ENCODE peak calls at places on chromosomes 1 and 21, in nine cellular contexts. U is GM23248; E is hepatocyte; L is neural progenitor cell; Y is sigmoid colon; Q is left ventricle myocardium inferior; M is ovary; Z is RWPE2; P is CD4-positive, alpha-beta T cell. X is an unnamed sample.

GRCh38 chr1:2468041-2468472 is 8.0 kb upstream of the PLCH2 start:
- DNase-seq in U (peak), E (peak), L (peak), Y (no peak), Q (no peak), M (peak), Z (no peak), P (peak), X (no peak)

GRCh38 chr1:234927968-234928635 is 200.5 kb downstream of the TOMM20 start:
- DNase-seq in U (peak), E (no peak), L (no peak), Y (no peak), Q (no peak), M (no peak), Z (no peak), P (no peak), X (no peak)

GRCh38 chr1:233473549-233474204 is 140.2 kb upstream of the KCNK1 start:
- DNase-seq in U (no peak), E (peak), L (no peak), Y (no peak), Q (no peak), M (no peak), Z (no peak), P (no peak), X (no peak)

GRCh38 chr1:44543064-44543815 is 131.0 kb downstream of the TMEM53 start:
- DNase-seq in U (no peak), E (no peak), L (peak), Y (no peak), Q (no peak), M (no peak), Z (no peak), P (no peak), X (no peak)

GRCh38 chr1:119188926-119189325 is 48.5 kb upstream of the WARS2 start:
- DNase-seq in U (peak), E (no peak), L (no peak), Y (no peak), Q (no peak), M (no peak), Z (no peak), P (no peak), X (no peak)

GRCh38 chr1:19392221-19392620 is 80.1 kb downstream of the SLC66A1 start:
- DNase-seq in U (no peak), E (no peak), L (no peak), Y (no peak), Q (no peak), M (no peak), Z (no peak), P (no peak), X (no peak)

GRCh38 chr1:157040802-157041201 is 4.7 kb downstream of the ARHGEF11 start:
- DNase-seq in U (peak), E (no peak), L (no peak), Y (no peak), Q (no peak), M (no peak), Z (no peak), P (no peak), X (no peak)

GRCh38 chr1:166176416-166176815 is 9.6 kb upstream of the FAM78B start:
- DNase-seq in U (no peak), E (no peak), L (no peak), Y (no peak), Q (no peak), M (no peak), Z (no peak), P (no peak), X (no peak)

GRCh38 chr1:22053018-22053860 is 730 bp downstream of the CDC42 start:
- DNase-seq in U (peak), E (peak), L (peak), Y (peak), Q (peak), M (peak), Z (no peak), P (peak), X (no peak)

GRCh38 chr21:43924421-43925095 is 59.5 kb downstream of the AGPAT3 start:
- DNase-seq in U (no peak), E (peak), L (no peak), Y (no peak), Q (peak), M (no peak), Z (peak), P (no peak), X (no peak)

GRCh38 chr1:29984544-29985375 is 738.6 kb downstream of the MATN1 start:
- DNase-seq in U (no peak), E (peak), L (peak), Y (no peak), Q (no peak), M (no peak), Z (no peak), P (no peak), X (no peak)

GRCh38 chr1:111592389-111593361 is 26.9 kb upstream of the RAP1A start:
- DNase-seq in U (peak), E (peak), L (peak), Y (peak), Q (peak), M (peak), Z (peak), P (peak), X (peak)

GRCh38 chr1:175338447-175339135 is 146.0 kb upstream of the KIAA0040 start:
- DNase-seq in U (peak), E (peak), L (peak), Y (no peak), Q (no peak), M (no peak), Z (no peak), P (peak), X (no peak)

GRCh38 chr1:241932845-241933244 is 24.7 kb upstream of the BECN2 start:
- DNase-seq in U (no peak), E (no peak), L (peak), Y (peak), Q (no peak), M (no peak), Z (no peak), P (no peak), X (no peak)

GRCh38 chr1:203072911-203073310 is 12.9 kb downstream of the MYOG start:
- DNase-seq in U (peak), E (no peak), L (no peak), Y (peak), Q (no peak), M (no peak), Z (no peak), P (no peak), X (no peak)

GRCh38 chr1:84620720-84621313 is 46.6 kb upstream of the CTBS start:
- DNase-seq in U (peak), E (peak), L (peak), Y (peak), Q (peak), M (peak), Z (peak), P (peak), X (peak)

GRCh38 chr1:99177465-99177864 is 86.8 kb upstream of the PLPPR4 start:
- DNase-seq in U (peak), E (no peak), L (no peak), Y (no peak), Q (no peak), M (no peak), Z (no peak), P (no peak), X (no peak)

GRCh38 chr21:36254106-36254941 is 65.7 kb upstream of the MORC3 start:
- DNase-seq in U (no peak), E (no peak), L (peak), Y (no peak), Q (no peak), M (no peak), Z (no peak), P (no peak), X (no peak)

GRCh38 chr1:170729608-170730378 is 65.9 kb downstream of the PRRX1 start:
- DNase-seq in U (peak), E (no peak), L (no peak), Y (no peak), Q (peak), M (no peak), Z (no peak), P (no peak), X (no peak)

GRCh38 chr21:44065428-44065827 is 41.8 kb upstream of the PWP2 start:
- DNase-seq in U (no peak), E (no peak), L (no peak), Y (no peak), Q (no peak), M (no peak), Z (no peak), P (peak), X (no peak)

GRCh38 chr1:216555653-216556052 is 132.4 kb upstream of the USH2A start:
- DNase-seq in U (no peak), E (no peak), L (no peak), Y (no peak), Q (no peak), M (no peak), Z (no peak), P (no peak), X (no peak)

GRCh38 chr1:31828926-31829690 is 13.3 kb upstream of the SPOCD1 start:
- DNase-seq in U (no peak), E (no peak), L (no peak), Y (no peak), Q (no peak), M (no peak), Z (no peak), P (no peak), X (no peak)

GRCh38 chr1:151386002-151386401 is 13.4 kb upstream of the PSMB4 start:
- DNase-seq in U (no peak), E (no peak), L (no peak), Y (no peak), Q (no peak), M (no peak), Z (no peak), P (no peak), X (no peak)

DNA sequence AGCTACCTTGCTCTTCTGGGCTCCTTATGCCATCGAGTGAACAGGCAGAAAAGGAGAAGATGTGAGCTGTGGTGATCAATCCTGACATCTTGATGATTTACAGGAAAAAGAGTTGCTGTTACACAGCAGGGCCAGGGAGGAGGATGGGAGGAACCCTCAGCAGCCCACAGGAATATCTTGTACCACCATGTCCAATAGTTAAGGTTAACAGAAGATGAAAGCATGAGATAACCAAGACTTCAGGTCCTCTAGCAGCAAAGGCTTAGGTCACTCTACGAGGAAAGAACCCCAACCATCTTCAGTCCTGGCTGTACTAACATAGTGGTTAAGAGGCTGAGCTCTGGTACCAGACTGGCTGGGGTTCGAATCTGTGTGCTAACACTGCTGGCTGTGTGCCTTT is 12.1 kb upstream of the SELENBP1 start:
- DNase-seq in U (no peak), E (no peak), L (no peak), Y (peak), Q (no peak), M (no peak), Z (no peak), P (no peak), X (no peak)
- H3K27ac ChIP-seq in U (no peak), E (no peak), L (no peak), Y (no peak), Q (no peak), M (no peak), Z (no peak), P (no peak), X (no peak)

DNA sequence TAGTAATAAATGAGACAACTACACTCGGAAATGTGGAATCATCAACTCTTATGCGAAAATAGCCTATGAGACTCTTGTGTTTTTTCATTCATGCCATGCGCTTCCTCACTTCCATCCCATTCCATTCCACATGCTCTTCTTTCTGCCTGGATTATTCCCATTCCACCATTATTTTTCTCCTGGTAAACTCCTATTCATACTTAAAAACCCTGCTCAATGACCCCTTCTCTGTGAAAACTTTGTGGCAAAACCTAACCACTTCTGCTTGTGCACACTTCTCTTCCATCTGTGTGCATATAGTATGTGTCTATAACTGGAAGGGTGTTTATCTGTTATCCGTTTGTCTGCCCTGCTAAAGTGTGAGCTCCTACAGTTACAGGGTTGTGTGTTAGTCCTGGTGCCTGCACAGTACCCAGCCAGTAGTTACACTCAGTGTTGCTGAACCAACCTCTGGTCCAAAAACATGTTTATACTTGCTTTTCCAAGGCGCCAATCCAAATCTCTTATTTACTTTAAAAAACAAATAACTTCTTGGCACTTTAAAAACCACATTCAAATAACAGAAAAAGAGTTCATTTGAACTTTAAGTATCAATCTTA is 10.7 kb downstream of the EPHX1 start:
- DNase-seq in U (no peak), E (no peak), L (no peak), Y (no peak), Q (no peak), M (no peak), Z (no peak), P (no peak), X (peak)
- H3K27ac ChIP-seq in U (no peak), E (no peak), L (no peak), Y (peak), Q (peak), M (peak), Z (no peak), P (no peak), X (peak)

DNA sequence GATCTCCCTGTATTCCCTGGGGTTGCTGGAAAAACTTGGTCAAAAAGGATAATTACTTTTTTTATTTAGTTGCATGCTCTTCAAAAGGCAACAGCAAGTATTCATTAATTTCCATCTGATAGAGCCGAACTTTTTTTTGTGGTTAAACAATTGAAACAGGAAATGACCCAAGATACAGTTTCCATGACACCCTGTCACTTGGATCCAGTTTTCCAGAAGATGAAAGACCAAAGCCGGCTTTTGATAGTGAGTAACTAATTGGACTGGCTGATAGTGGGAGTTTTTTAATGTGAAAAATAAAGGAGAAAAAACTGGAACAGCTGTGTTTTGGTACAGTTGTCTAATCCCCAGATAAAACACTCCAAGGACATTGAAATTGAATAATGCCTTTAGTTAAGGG is 33.0 kb downstream of the CACHD1 start:
- DNase-seq in U (no peak), E (no peak), L (no peak), Y (no peak), Q (no peak), M (no peak), Z (no peak), P (no peak), X (no peak)
- H3K27ac ChIP-seq in U (no peak), E (no peak), L (no peak), Y (no peak), Q (peak), M (no peak), Z (no peak), P (no peak), X (no peak)

GRCh38 chr1:244655186-244655585 is 2.3 kb downstream of the DESI2 start:
- DNase-seq in U (no peak), E (no peak), L (no peak), Y (no peak), Q (no peak), M (no peak), Z (no peak), P (no peak), X (no peak)

GRCh38 chr1:244654284-244655038 is 1.5 kb downstream of the DESI2 start:
- DNase-seq in U (peak), E (no peak), L (no peak), Y (no peak), Q (no peak), M (no peak), Z (no peak), P (no peak), X (peak)

GRCh38 chr1:244652699-244653438 is at the start of gene DESI2:
- DNase-seq in U (peak), E (peak), L (peak), Y (peak), Q (peak), M (peak), Z (peak), P (peak), X (peak)

GRCh38 chr1:244653439-244654283 is 735 bp downstream of the DESI2 start:
- DNase-seq in U (peak), E (peak), L (peak), Y (peak), Q (no peak), M (peak), Z (peak), P (no peak), X (peak)

GRCh38 chr1:244651956-244652698 is 799 bp upstream of the DESI2 start:
- DNase-seq in U (peak), E (no peak), L (peak), Y (no peak), Q (no peak), M (no peak), Z (no peak), P (no peak), X (no peak)
- H3K27ac ChIP-seq in U (peak), E (no peak), L (no peak), Y (peak), Q (peak), M (peak), Z (peak), P (peak), X (peak)

GRCh38 chr1:14737561-14738094 is 139.1 kb downstream of the KAZN start:
- DNase-seq in U (no peak), E (no peak), L (no peak), Y (no peak), Q (no peak), M (no peak), Z (no peak), P (no peak), X (no peak)
- H3K27ac ChIP-seq in U (no peak), E (no peak), L (no peak), Y (no peak), Q (no peak), M (no peak), Z (no peak), P (no peak), X (no peak)

GRCh38 chr1:147509786-147510360 is 31.4 kb upstream of the BCL9 start:
- DNase-seq in U (no peak), E (no peak), L (no peak), Y (no peak), Q (peak), M (peak), Z (no peak), P (no peak), X (no peak)

GRCh38 chr1:147502760-147503159 is 38.5 kb upstream of the BCL9 start:
- DNase-seq in U (no peak), E (no peak), L (no peak), Y (no peak), Q (no peak), M (no peak), Z (no peak), P (no peak), X (no peak)

GRCh38 chr1:147500309-147500839 is 40.9 kb upstream of the BCL9 start:
- DNase-seq in U (no peak), E (no peak), L (no peak), Y (no peak), Q (no peak), M (no peak), Z (no peak), P (no peak), X (no peak)

GRCh38 chr1:147504801-147505303 is 36.4 kb upstream of the BCL9 start:
- DNase-seq in U (peak), E (peak), L (peak), Y (no peak), Q (no peak), M (peak), Z (no peak), P (no peak), X (no peak)
- H3K27ac ChIP-seq in U (no peak), E (peak), L (peak), Y (peak), Q (peak), M (peak), Z (no peak), P (no peak), X (no peak)